ENCODE peak calls at places on chromosomes 4 and X, in ten cellular contexts. M, V, C, X, S, Y, Q, J, H and A are unnamed samples.

GRCh38 chr4:10732235-10732975 is 47.8 kb upstream of the CLNK start:
- DNase-seq in J (no peak), C (no peak), X (no peak), Y (no peak), Q (no peak), V (no peak), M (no peak), S (no peak), H (no peak), A (no peak)

GRCh38 chr4:22391548-22391947 is 124.3 kb downstream of the ADGRA3 start:
- DNase-seq in Y (peak; percentile 31), H (no peak), S (no peak), Q (no peak), C (no peak), V (no peak), M (no peak), J (peak; percentile 28), X (no peak), A (no peak)

GRCh38 chrX:110755611-110756010 is 40.0 kb downstream of the CHRDL1 start:
- DNase-seq in S (no peak), Q (no peak), V (no peak), X (no peak), Y (peak; percentile 24), C (no peak), M (no peak), J (no peak), H (no peak), A (no peak)

GRCh38 chrX:77505227-77505626 is 58.0 kb downstream of the FGF16 start:
- DNase-seq in Y (peak; percentile 39), X (no peak), V (no peak), S (no peak), H (no peak), C (no peak), J (peak; percentile 54), M (no peak), Q (no peak), A (no peak)

GRCh38 chr4:2812985-2813384 is 20.1 kb downstream of the SH3BP2 start:
- DNase-seq in S (no peak), Y (no peak), M (no peak), C (no peak), Q (no peak), X (no peak), J (peak; percentile 35), H (no peak), V (no peak), A (no peak)

GRCh38 chr4:153465583-153465921 is 608 bp upstream of the TMEM131L start:
- DNase-seq in X (no peak), J (peak; percentile 61), Q (peak; percentile 41), C (no peak), H (peak; percentile 74), M (peak; percentile 31), S (peak; percentile 75), V (no peak), Y (peak; percentile 64), A (peak; percentile 85)

GRCh38 chrX:107968623-107969022 is 13.5 kb downstream of the TEX13B start:
- DNase-seq in S (no peak), C (no peak), Y (no peak), H (no peak), J (no peak), X (no peak), M (no peak), Q (no peak), V (no peak), A (no peak)

GRCh38 chr4:48739560-48740019 is 40.5 kb downstream of the FRYL start:
- DNase-seq in H (no peak), Y (no peak), C (no peak), M (no peak), S (no peak), J (no peak), V (no peak), X (no peak), Q (no peak), A (no peak)

GRCh38 chr4:168711197-168712120 is 214.6 kb downstream of the PALLD start:
- DNase-seq in J (peak; percentile 96), C (peak; percentile 50), Y (peak; percentile 26), M (peak; percentile 31), Q (no peak), X (no peak), S (peak; percentile 89), H (no peak), V (no peak), A (no peak)

GRCh38 chr4:158810487-158811215 is 41.8 kb downstream of the FNIP2 start:
- DNase-seq in J (peak; percentile 97), M (peak; percentile 78), V (no peak), C (no peak), H (peak; percentile 92), X (no peak), S (peak; percentile 92), Q (no peak), Y (peak; percentile 93), A (peak; percentile 94)

GRCh38 chr4:106618920-106619319 is 250.3 kb upstream of the GIMD1 start:
- DNase-seq in S (no peak), X (no peak), V (no peak), H (no peak), C (no peak), M (no peak), Y (no peak), J (peak; percentile 79), Q (no peak), A (no peak)

GRCh38 chr4:184792950-184793555 is 32.7 kb downstream of the ACSL1 start:
- DNase-seq in J (peak; percentile 97), S (no peak), V (no peak), X (no peak), H (peak; percentile 80), Q (no peak), C (no peak), Y (peak; percentile 91), M (peak; percentile 52), A (no peak)